ENCODE peak calls at places on chromosomes 16 and 17, in nine cellular contexts. A is CD8-positive, alpha-beta T cell; C is HTR-8/SVneo; N is anterior cingulate cortex; J is iPS DF 6.9; Z is AG20443; O is left kidney; T is GM03348; D is amygdala. W is an unnamed sample.

GRCh38 chr17:19341211-19341631 is 21.3 kb downstream of the B9D1 start:
- DNase-seq in A (no peak), C (no peak), N (no peak), J (no peak), Z (no peak), O (no peak), T (no peak), D (no peak), W (no peak)

GRCh38 chr17:69457603-69458002 is 43.1 kb downstream of the MAP2K6 start:
- DNase-seq in A (no peak), C (no peak), N (no peak), J (no peak), Z (no peak), O (no peak), T (no peak), D (no peak), W (no peak)

GRCh38 chr17:45316271-45317112 is at the start of gene MAP3K14:
- DNase-seq in A (peak), C (peak), N (peak), J (no peak), Z (peak), O (peak), T (peak), D (no peak), W (no peak)

GRCh38 chr17:81870155-81870977 is 771 bp downstream of the ARHGDIA start:
- DNase-seq in A (peak), C (no peak), N (no peak), J (no peak), Z (peak), O (peak), T (peak), D (no peak), W (no peak)

GRCh38 chr17:41635121-41636097 is 11.0 kb upstream of the KRT17 start:
- DNase-seq in A (peak), C (no peak), N (no peak), J (no peak), Z (peak), O (peak), T (peak), D (no peak), W (no peak)

GRCh38 chr17:74770498-74771318 is 5.4 kb downstream of the NAT9 start:
- DNase-seq in A (peak), C (peak), N (peak), J (no peak), Z (peak), O (peak), T (peak), D (no peak), W (no peak)

GRCh38 chr17:55067697-55068439 is 99.3 kb downstream of the STXBP4 start:
- DNase-seq in A (no peak), C (no peak), N (no peak), J (no peak), Z (peak), O (no peak), T (peak), D (no peak), W (no peak)

GRCh38 chr16:5398203-5398602 is 300.6 kb upstream of the EEF2KMT start:
- DNase-seq in A (no peak), C (no peak), N (no peak), J (no peak), Z (no peak), O (no peak), T (no peak), D (no peak), W (no peak)

GRCh38 chr16:48623304-48624016 is 13.5 kb upstream of the N4BP1 start:
- DNase-seq in A (peak), C (peak), N (peak), J (peak), Z (peak), O (peak), T (peak), D (peak), W (peak)

GRCh38 chr17:45440161-45440859 is 7.6 kb upstream of the ARHGAP27 start:
- DNase-seq in A (no peak), C (no peak), N (no peak), J (no peak), Z (no peak), O (peak), T (peak), D (no peak), W (no peak)

GRCh38 chr16:57801856-57802634 is at the start of gene KIFC3:
- DNase-seq in A (peak), C (peak), N (peak), J (no peak), Z (peak), O (peak), T (peak), D (peak), W (peak)

GRCh38 chr17:64354396-64354795 is 36.3 kb downstream of the PECAM1 start:
- DNase-seq in A (no peak), C (no peak), N (no peak), J (no peak), Z (no peak), O (no peak), T (no peak), D (no peak), W (no peak)

GRCh38 chr17:37737971-37738370 is 6.9 kb downstream of the HNF1B start:
- DNase-seq in A (no peak), C (peak), N (no peak), J (no peak), Z (no peak), O (no peak), T (no peak), D (no peak), W (no peak)

GRCh38 chr16:47081113-47081512 is 62.6 kb downstream of the NETO2 start:
- DNase-seq in A (no peak), C (no peak), N (no peak), J (no peak), Z (no peak), O (no peak), T (no peak), D (no peak), W (no peak)

GRCh38 chr16:85192233-85192632 is 80.0 kb upstream of the CIBAR2 start:
- DNase-seq in A (no peak), C (no peak), N (no peak), J (no peak), Z (no peak), O (no peak), T (no peak), D (no peak), W (no peak)

GRCh38 chr17:65867014-65867413 is 305.6 kb upstream of the AXIN2 start:
- DNase-seq in A (no peak), C (no peak), N (no peak), J (no peak), Z (no peak), O (no peak), T (no peak), D (no peak), W (no peak)

GRCh38 chr17:71472809-71473789 is 647.7 kb upstream of the SOX9 start:
- DNase-seq in A (no peak), C (peak), N (peak), J (peak), Z (peak), O (peak), T (peak), D (no peak), W (peak)